ENCODE peak calls at places on chromosomes 5 and 9, in nine cellular contexts. Z is activated T-cell treated with anti-CD3 and anti-CD28 coated beads, Interleukin-2, amount 50 U/mL, for 4 hours; A is fibroblast of lung; K is ELF-1; X is NCI-H748 treated with DMSO at 0.1 percent for 48 hours; S is iPS-NIHi11; E is SK-N-DZ; B is cardiac muscle cell; G is NCI-H345. V is an unnamed sample.

GRCh38 chr9:105881654-105882349 is 187.5 kb downstream of the TMEM38B start:
- DNase-seq in Z (peak), A (peak), K (peak), X (peak), S (peak), E (peak), B (peak), G (peak), V (peak)

GRCh38 chr5:73515232-73515631 is 17.0 kb downstream of the BTF3 start:
- DNase-seq in Z (no peak), A (no peak), K (no peak), X (peak), S (no peak), E (no peak), B (no peak), G (peak), V (peak)

GRCh38 chr5:139458580-139459407 is 3.7 kb downstream of the ECSCR start:
- DNase-seq in Z (peak), A (peak), K (peak), X (no peak), S (no peak), E (no peak), B (peak), G (no peak), V (peak)

GRCh38 chr9:111481885-111482636 is 2.1 kb downstream of the ECPAS start:
- DNase-seq in Z (no peak), A (peak), K (peak), X (peak), S (no peak), E (peak), B (peak), G (no peak), V (no peak)

GRCh38 chr5:149213264-149213663 is 58.4 kb upstream of the AFAP1L1 start:
- DNase-seq in Z (no peak), A (no peak), K (no peak), X (no peak), S (no peak), E (no peak), B (no peak), G (no peak), V (no peak)

GRCh38 chr5:122447072-122447471 is 135.0 kb downstream of the SNCAIP start:
- DNase-seq in Z (no peak), A (no peak), K (no peak), X (no peak), S (no peak), E (no peak), B (no peak), G (no peak), V (no peak)

GRCh38 chr9:83027153-83027867 is 35.6 kb downstream of the RASEF start:
- DNase-seq in Z (no peak), A (peak), K (no peak), X (no peak), S (no peak), E (no peak), B (peak), G (no peak), V (peak)

GRCh38 chr5:60700347-60700815 is 415 bp upstream of the DEPDC1B start:
- DNase-seq in Z (no peak), A (no peak), K (no peak), X (no peak), S (no peak), E (no peak), B (no peak), G (peak), V (no peak)

GRCh38 chr5:123807177-123807900 is 295.4 kb downstream of the CSNK1G3 start:
- DNase-seq in Z (no peak), A (no peak), K (peak), X (peak), S (peak), E (no peak), B (no peak), G (peak), V (peak)

GRCh38 chr9:124038790-124039633 is 27.4 kb downstream of the LHX2 start:
- DNase-seq in Z (no peak), A (no peak), K (no peak), X (no peak), S (no peak), E (no peak), B (no peak), G (no peak), V (no peak)

GRCh38 chr5:131384616-131385214 is 120.9 kb downstream of the CDC42SE2 start:
- DNase-seq in Z (peak), A (peak), K (no peak), X (no peak), S (no peak), E (no peak), B (no peak), G (no peak), V (no peak)

GRCh38 chr9:134706522-134706921 is 64.9 kb downstream of the COL5A1 start:
- DNase-seq in Z (no peak), A (no peak), K (no peak), X (no peak), S (no peak), E (no peak), B (no peak), G (no peak), V (no peak)

V was measured in astrocyte of the hippocampus.